ENCODE peak calls at places on chromosome 13, in six cellular contexts. Z is K562, J is H1, U is endothelial cell of umbilical vein, B is HepG2, P is A549. G is an unnamed sample.

GRCh38 chr13:79966039-79966438 is 374.9 kb downstream of the SPRY2 start:
- DNase-seq in Z (no peak), P (no peak), U (no peak), B (no peak), J (no peak), G (no peak)

GRCh38 chr13:112956516-112957294 is 12.3 kb upstream of the MCF2L start:
- DNase-seq in B (peak; percentile 77), U (no peak), J (no peak), P (no peak), Z (no peak), G (no peak)

GRCh38 chr13:98144501-98145350 is 1.8 kb downstream of the FARP1 start:
- DNase-seq in P (no peak), B (peak; percentile 86), J (no peak), Z (no peak), U (peak; percentile 39), G (peak; percentile 52)

GRCh38 chr13:39655569-39656324 is at the start of gene COG6:
- DNase-seq in B (peak; percentile 73), J (peak; percentile 99), Z (peak; percentile 83), P (peak; percentile 54), U (peak; percentile 96), G (peak; percentile 93)

GRCh38 chr13:47853236-47853635 is 147.8 kb downstream of the SUCLA2 start:
- DNase-seq in P (no peak), J (no peak), Z (no peak), B (no peak), U (no peak), G (no peak)

GRCh38 chr13:46491641-46492040 is 61.3 kb upstream of the LRCH1 start:
- DNase-seq in P (no peak), B (no peak), Z (no peak), J (no peak), U (no peak), G (no peak)

GRCh38 chr13:20350819-20351218 is 118.7 kb upstream of the GJB6 start:
- DNase-seq in B (no peak), Z (no peak), P (no peak), U (no peak), J (no peak), G (no peak)

GRCh38 chr13:33164331-33164730 is 121.2 kb downstream of the STARD13 start:
- DNase-seq in Z (no peak), B (peak; percentile 31), J (no peak), U (no peak), P (no peak), G (no peak)

GRCh38 chr13:94784066-94784465 is 71.7 kb upstream of the SOX21 start:
- DNase-seq in P (no peak), J (no peak), B (no peak), Z (no peak), U (no peak), G (no peak)

GRCh38 chr13:48818495-48818961 is 157.2 kb upstream of the FNDC3A start:
- DNase-seq in Z (no peak), J (no peak), B (no peak), U (peak; percentile 17), P (no peak), G (no peak)

GRCh38 chr13:44397766-44398223 is 24.2 kb downstream of the SERP2 start:
- DNase-seq in J (no peak), U (no peak), Z (peak; percentile 53), P (no peak), B (no peak), G (no peak)

GRCh38 chr13:114112231-114112825 is 20.1 kb downstream of the RASA3 start:
- DNase-seq in B (no peak), P (no peak), U (no peak), Z (no peak), J (no peak), G (peak; percentile 41)

GRCh38 chr13:106373989-106374572 is 161.4 kb downstream of the EFNB2 start:
- DNase-seq in P (no peak), B (no peak), Z (no peak), J (no peak), U (peak; percentile 48), G (no peak)

GRCh38 chr13:31119966-31120733 is 41.6 kb downstream of the HSPH1 start:
- DNase-seq in J (peak; percentile 32), B (no peak), U (no peak), P (no peak), Z (no peak), G (no peak)

GRCh38 chr13:57629821-57630235 is 1.7 kb upstream of the PCDH17 start:
- DNase-seq in P (no peak), Z (peak; percentile 11), J (peak; percentile 97), U (peak; percentile 95), B (no peak), G (peak; percentile 98)

GRCh38 chr13:59750860-59751259 is 412.9 kb downstream of the DIAPH3 start:
- DNase-seq in P (no peak), B (no peak), U (peak; percentile 4), J (peak; percentile 59), Z (no peak), G (peak; percentile 49)

GRCh38 chr13:88086577-88086976 is 415.4 kb downstream of the SLITRK5 start:
- DNase-seq in Z (no peak), B (no peak), U (no peak), P (no peak), J (no peak), G (no peak)

GRCh38 chr13:35489050-35489449 is 12.6 kb upstream of the MAB21L1 start:
- DNase-seq in U (no peak), Z (no peak), B (no peak), P (no peak), J (no peak), G (no peak)

GRCh38 chr13:23715092-23715761 is 145.0 kb downstream of the TNFRSF19 start:
- DNase-seq in J (no peak), P (no peak), Z (no peak), B (peak; percentile 28), U (no peak), G (no peak)

GRCh38 chr13:33114146-33114545 is 97.9 kb downstream of the KL start:
- DNase-seq in J (no peak), B (no peak), Z (no peak), P (no peak), U (no peak), G (no peak)

GRCh38 chr13:50731400-50731799 is 112.1 kb downstream of the DLEU7 start:
- DNase-seq in Z (no peak), P (no peak), J (no peak), U (peak; percentile 82), B (no peak), G (no peak)

GRCh38 chr13:73018336-73018735 is 40.5 kb upstream of the KLF5 start:
- DNase-seq in B (peak; percentile 13), P (no peak), J (no peak), U (no peak), Z (no peak), G (no peak)
- TF ChIP-seq JUN in B (no peak), P (no peak), J (no peak), U (no peak), Z (no peak), G (no peak)

GRCh38 chr13:91399189-91400093 is 1.0 kb downstream of the GPC5 start:
- DNase-seq in J (no peak), B (no peak), P (no peak), Z (no peak), U (no peak), G (peak; percentile 16)
- TF ChIP-seq JUN in J (no peak), B (no peak), P (no peak), Z (no peak), U (no peak), G (no peak)

DNA sequence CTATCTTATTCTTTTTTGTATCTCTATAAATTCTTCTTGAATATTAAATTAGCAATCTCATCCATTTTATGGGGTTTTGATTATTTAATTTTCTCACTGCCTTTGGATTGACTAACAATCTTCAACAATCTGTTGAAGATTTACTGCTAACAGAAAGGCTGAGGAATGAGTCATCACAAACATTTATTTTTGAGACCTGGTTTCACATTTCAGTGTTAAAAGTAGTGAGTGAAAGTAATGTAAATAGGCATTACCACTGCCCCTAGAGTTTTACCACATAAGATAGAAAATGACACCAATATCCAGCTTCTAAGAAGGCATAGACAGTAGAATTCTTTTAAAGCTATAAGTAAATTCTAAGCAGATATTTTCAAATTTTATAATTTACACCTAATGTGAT is 472.8 kb downstream of the OLFM4 start:
- DNase-seq in U (no peak), J (no peak), P (no peak), B (no peak), Z (no peak), G (no peak)
- TF ChIP-seq JUN in U (no peak), J (no peak), P (no peak), B (no peak), Z (no peak), G (no peak)

GRCh38 chr13:100306444-100306999 is 217.6 kb downstream of the PCCA start:
- DNase-seq in J (no peak), Z (no peak), U (no peak), P (no peak), B (no peak), G (no peak)
- TF ChIP-seq JUN in J (no peak), Z (no peak), U (no peak), P (no peak), B (no peak), G (no peak)

GRCh38 chr13:51799261-51799660 is 4.7 kb downstream of the DHRS12 start:
- DNase-seq in U (no peak), Z (no peak), B (no peak), J (no peak), P (no peak), G (no peak)

GRCh38 chr13:51794959-51795358 is 9.0 kb downstream of the DHRS12 start:
- DNase-seq in J (no peak), B (no peak), Z (no peak), P (no peak), U (no peak), G (no peak)

GRCh38 chr13:51797664-51798488 is 6.1 kb downstream of the DHRS12 start:
- DNase-seq in B (peak; percentile 66), U (peak; percentile 36), Z (no peak), P (peak; percentile 44), J (peak; percentile 55), G (peak; percentile 66)

GRCh38 chr13:51795419-51795818 is 8.5 kb downstream of the DHRS12 start:
- DNase-seq in J (no peak), B (no peak), Z (no peak), U (no peak), P (no peak), G (no peak)

GRCh38 chr13:51793570-51794273 is 10.2 kb downstream of the DHRS12 start:
- DNase-seq in B (no peak), P (no peak), Z (peak; percentile 29), J (no peak), U (peak; percentile 66), G (no peak)
- TF ChIP-seq JUN in B (no peak), P (no peak), Z (no peak), J (no peak), U (peak; percentile 5), G (no peak)

DNA sequence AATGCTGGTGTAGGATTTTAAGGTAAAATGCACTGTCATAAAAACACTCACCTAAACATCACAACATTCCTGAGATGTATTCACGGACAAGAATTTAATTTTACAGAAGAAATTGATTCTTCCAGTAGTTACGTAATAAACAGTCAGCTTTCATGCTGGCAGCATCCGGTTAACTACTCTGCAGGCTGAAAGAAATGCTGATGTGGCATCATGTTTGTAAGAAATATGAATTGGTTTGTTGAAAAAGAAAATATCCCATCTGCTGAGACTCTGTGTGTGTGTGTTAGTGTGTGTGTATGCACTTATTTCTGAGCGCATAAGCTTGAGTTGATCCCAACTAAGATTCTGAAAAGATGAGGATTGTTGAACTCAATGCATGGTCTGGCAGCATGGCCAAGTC is 74.4 kb upstream of the FAM216B start:
- DNase-seq in P (no peak), U (no peak), J (no peak), Z (no peak), B (no peak), G (no peak)
- TF ChIP-seq JUN in P (no peak), U (no peak), J (no peak), Z (no peak), B (no peak), G (no peak)

G was measured in WTC11.